ENCODE peak calls at places on chromosome 6, in six cellular contexts. One of them, this sample, is unnamed.

GRCh38 chr6:152632383-152632782 is 4.8 kb downstream of the SYNE1 start:
- DNase-seq in nephron progenitor cell: no peak
- DNase-seq in progenitor cell of endocrine pancreas: no peak
- DNase-seq in fibroblast of mammary gland: no peak
- DNase-seq in IMR-90: no peak
- DNase-seq in heart right ventricle: no peak
- DNase-seq in this sample: no peak

GRCh38 chr6:66662196-66662595 is 955.2 kb upstream of the EYS start:
- DNase-seq in nephron progenitor cell: no peak
- DNase-seq in progenitor cell of endocrine pancreas: no peak
- DNase-seq in fibroblast of mammary gland: peak
- DNase-seq in IMR-90: peak
- DNase-seq in heart right ventricle: no peak
- DNase-seq in this sample: peak

GRCh38 chr6:156564807-156565149 is 212.4 kb upstream of the ARID1B start:
- DNase-seq in nephron progenitor cell: no peak
- DNase-seq in progenitor cell of endocrine pancreas: no peak
- DNase-seq in fibroblast of mammary gland: no peak
- DNase-seq in IMR-90: no peak
- DNase-seq in heart right ventricle: no peak
- DNase-seq in this sample: no peak

GRCh38 chr6:369559-370431 is 21.8 kb upstream of the IRF4 start:
- DNase-seq in nephron progenitor cell: no peak
- DNase-seq in progenitor cell of endocrine pancreas: no peak
- DNase-seq in fibroblast of mammary gland: no peak
- DNase-seq in IMR-90: no peak
- DNase-seq in heart right ventricle: no peak
- DNase-seq in this sample: no peak

GRCh38 chr6:16639689-16640480 is 121.4 kb downstream of the ATXN1 start:
- DNase-seq in nephron progenitor cell: no peak
- DNase-seq in progenitor cell of endocrine pancreas: no peak
- DNase-seq in fibroblast of mammary gland: peak
- DNase-seq in IMR-90: peak
- DNase-seq in heart right ventricle: no peak
- DNase-seq in this sample: peak

GRCh38 chr6:111482236-111482958 is 621 bp downstream of the REV3L start:
- DNase-seq in nephron progenitor cell: peak
- DNase-seq in progenitor cell of endocrine pancreas: peak
- DNase-seq in fibroblast of mammary gland: no peak
- DNase-seq in IMR-90: peak
- DNase-seq in heart right ventricle: peak
- DNase-seq in this sample: peak

GRCh38 chr6:87396595-87397392 is 11.0 kb upstream of the CFAP206 start:
- DNase-seq in nephron progenitor cell: no peak
- DNase-seq in progenitor cell of endocrine pancreas: no peak
- DNase-seq in fibroblast of mammary gland: no peak
- DNase-seq in IMR-90: no peak
- DNase-seq in heart right ventricle: no peak
- DNase-seq in this sample: no peak

GRCh38 chr6:134267917-134268361 is 50.0 kb downstream of the SGK1 start:
- DNase-seq in nephron progenitor cell: peak
- DNase-seq in progenitor cell of endocrine pancreas: no peak
- DNase-seq in fibroblast of mammary gland: no peak
- DNase-seq in IMR-90: no peak
- DNase-seq in heart right ventricle: peak
- DNase-seq in this sample: no peak

GRCh38 chr6:37283786-37284185 is 25.8 kb upstream of the TMEM217 start:
- DNase-seq in nephron progenitor cell: no peak
- DNase-seq in progenitor cell of endocrine pancreas: no peak
- DNase-seq in fibroblast of mammary gland: no peak
- DNase-seq in IMR-90: no peak
- DNase-seq in heart right ventricle: peak
- DNase-seq in this sample: no peak

GRCh38 chr6:121479486-121480098 is 44.1 kb downstream of the GJA1 start:
- DNase-seq in nephron progenitor cell: no peak
- DNase-seq in progenitor cell of endocrine pancreas: no peak
- DNase-seq in fibroblast of mammary gland: no peak
- DNase-seq in IMR-90: no peak
- DNase-seq in heart right ventricle: no peak
- DNase-seq in this sample: no peak

GRCh38 chr6:129686941-129687627 is 22.9 kb downstream of the ARHGAP18 start:
- DNase-seq in nephron progenitor cell: no peak
- DNase-seq in progenitor cell of endocrine pancreas: no peak
- DNase-seq in fibroblast of mammary gland: peak
- DNase-seq in IMR-90: peak
- DNase-seq in heart right ventricle: no peak
- DNase-seq in this sample: peak

GRCh38 chr6:143741480-143741879 is 63.7 kb downstream of the PHACTR2 start:
- DNase-seq in nephron progenitor cell: no peak
- DNase-seq in progenitor cell of endocrine pancreas: no peak
- DNase-seq in fibroblast of mammary gland: no peak
- DNase-seq in IMR-90: no peak
- DNase-seq in heart right ventricle: no peak
- DNase-seq in this sample: no peak

GRCh38 chr6:44034931-44035345 is 92.3 kb downstream of the MRPL14 start:
- DNase-seq in nephron progenitor cell: no peak
- DNase-seq in progenitor cell of endocrine pancreas: no peak
- DNase-seq in fibroblast of mammary gland: no peak
- DNase-seq in IMR-90: no peak
- DNase-seq in heart right ventricle: no peak
- DNase-seq in this sample: no peak

GRCh38 chr6:143336446-143337152 is 113.9 kb downstream of the ADAT2 start:
- DNase-seq in nephron progenitor cell: no peak
- DNase-seq in progenitor cell of endocrine pancreas: no peak
- DNase-seq in fibroblast of mammary gland: peak
- DNase-seq in IMR-90: peak
- DNase-seq in heart right ventricle: no peak
- DNase-seq in this sample: peak

GRCh38 chr6:123802351-123802696 is 1.3 kb upstream of the NKAIN2 start:
- DNase-seq in nephron progenitor cell: no peak
- DNase-seq in progenitor cell of endocrine pancreas: no peak
- DNase-seq in fibroblast of mammary gland: no peak
- DNase-seq in IMR-90: no peak
- DNase-seq in heart right ventricle: no peak
- DNase-seq in this sample: no peak

GRCh38 chr6:29806387-29806786 is 21.2 kb upstream of the HLA-G start:
- DNase-seq in nephron progenitor cell: no peak
- DNase-seq in progenitor cell of endocrine pancreas: no peak
- DNase-seq in fibroblast of mammary gland: no peak
- DNase-seq in IMR-90: no peak
- DNase-seq in heart right ventricle: no peak
- DNase-seq in this sample: no peak
- TF ChIP-seq CTCF in nephron progenitor cell: no peak
- TF ChIP-seq CTCF in progenitor cell of endocrine pancreas: no peak
- TF ChIP-seq CTCF in fibroblast of mammary gland: no peak
- TF ChIP-seq CTCF in IMR-90: no peak
- TF ChIP-seq CTCF in heart right ventricle: no peak
- TF ChIP-seq CTCF in this sample: no peak

GRCh38 chr6:7463785-7464184 is 74.2 kb downstream of the RIOK1 start:
- DNase-seq in nephron progenitor cell: peak
- DNase-seq in progenitor cell of endocrine pancreas: no peak
- DNase-seq in fibroblast of mammary gland: peak
- DNase-seq in IMR-90: peak
- DNase-seq in heart right ventricle: no peak
- DNase-seq in this sample: no peak

GRCh38 chr6:7467007-7467897 is 74.2 kb upstream of the DSP start:
- DNase-seq in nephron progenitor cell: peak
- DNase-seq in progenitor cell of endocrine pancreas: peak
- DNase-seq in fibroblast of mammary gland: no peak
- DNase-seq in IMR-90: peak
- DNase-seq in heart right ventricle: peak
- DNase-seq in this sample: no peak

GRCh38 chr6:7471171-7471570 is 70.3 kb upstream of the DSP start:
- DNase-seq in nephron progenitor cell: no peak
- DNase-seq in progenitor cell of endocrine pancreas: no peak
- DNase-seq in fibroblast of mammary gland: no peak
- DNase-seq in IMR-90: no peak
- DNase-seq in heart right ventricle: no peak
- DNase-seq in this sample: no peak

GRCh38 chr6:7469696-7470095 is 71.8 kb upstream of the DSP start:
- DNase-seq in nephron progenitor cell: no peak
- DNase-seq in progenitor cell of endocrine pancreas: no peak
- DNase-seq in fibroblast of mammary gland: peak
- DNase-seq in IMR-90: peak
- DNase-seq in heart right ventricle: no peak
- DNase-seq in this sample: no peak

GRCh38 chr6:7468382-7469081 is 72.9 kb upstream of the DSP start:
- DNase-seq in nephron progenitor cell: no peak
- DNase-seq in progenitor cell of endocrine pancreas: no peak
- DNase-seq in fibroblast of mammary gland: peak
- DNase-seq in IMR-90: peak
- DNase-seq in heart right ventricle: peak
- DNase-seq in this sample: peak
- TF ChIP-seq CTCF in nephron progenitor cell: no peak
- TF ChIP-seq CTCF in progenitor cell of endocrine pancreas: no peak
- TF ChIP-seq CTCF in fibroblast of mammary gland: no peak
- TF ChIP-seq CTCF in IMR-90: no peak
- TF ChIP-seq CTCF in heart right ventricle: no peak
- TF ChIP-seq CTCF in this sample: no peak

DNA sequence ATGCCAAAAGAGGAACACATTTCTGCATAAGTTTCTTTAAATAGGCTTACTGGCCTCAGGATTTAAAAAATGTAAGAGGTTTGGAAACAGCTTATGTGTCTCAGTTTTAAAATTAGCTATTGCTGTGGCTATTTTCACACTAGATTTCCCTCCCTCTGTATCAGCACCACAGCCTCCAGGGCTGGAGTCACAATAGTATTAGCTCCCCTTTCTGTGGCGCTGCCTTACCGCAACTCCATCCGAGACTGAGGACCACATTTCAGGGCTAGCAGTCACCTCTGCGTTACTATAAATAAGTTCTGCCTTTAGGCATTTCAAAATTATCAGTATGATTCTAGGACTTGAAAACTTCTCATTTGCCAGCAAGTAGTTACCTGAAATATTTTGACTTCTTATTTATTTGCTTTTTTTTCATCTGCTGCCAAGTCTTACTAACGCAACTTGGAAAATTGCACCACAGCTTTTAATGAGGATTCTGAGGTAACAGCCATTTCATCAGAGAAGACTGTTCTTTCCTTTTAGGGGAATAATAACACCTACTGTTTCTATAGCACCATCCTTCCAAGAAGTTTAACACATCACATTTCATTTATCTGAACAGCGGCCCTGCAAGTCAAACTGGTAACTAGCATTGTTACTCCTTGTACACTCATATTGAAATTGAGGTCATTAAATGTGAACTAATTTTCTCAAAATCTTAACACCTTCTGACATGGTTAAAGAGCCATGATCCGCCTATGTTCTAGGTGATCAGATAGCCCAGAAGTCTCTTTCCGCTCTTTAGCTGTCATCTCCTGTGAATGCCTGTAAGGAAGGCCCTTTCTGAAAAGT is 105.9 kb downstream of the GJA10 start:
- DNase-seq in nephron progenitor cell: no peak
- DNase-seq in progenitor cell of endocrine pancreas: no peak
- DNase-seq in fibroblast of mammary gland: no peak
- DNase-seq in IMR-90: no peak
- DNase-seq in heart right ventricle: peak
- DNase-seq in this sample: no peak
- TF ChIP-seq CTCF in nephron progenitor cell: no peak
- TF ChIP-seq CTCF in progenitor cell of endocrine pancreas: no peak
- TF ChIP-seq CTCF in fibroblast of mammary gland: no peak
- TF ChIP-seq CTCF in IMR-90: no peak
- TF ChIP-seq CTCF in heart right ventricle: no peak
- TF ChIP-seq CTCF in this sample: no peak

DNA sequence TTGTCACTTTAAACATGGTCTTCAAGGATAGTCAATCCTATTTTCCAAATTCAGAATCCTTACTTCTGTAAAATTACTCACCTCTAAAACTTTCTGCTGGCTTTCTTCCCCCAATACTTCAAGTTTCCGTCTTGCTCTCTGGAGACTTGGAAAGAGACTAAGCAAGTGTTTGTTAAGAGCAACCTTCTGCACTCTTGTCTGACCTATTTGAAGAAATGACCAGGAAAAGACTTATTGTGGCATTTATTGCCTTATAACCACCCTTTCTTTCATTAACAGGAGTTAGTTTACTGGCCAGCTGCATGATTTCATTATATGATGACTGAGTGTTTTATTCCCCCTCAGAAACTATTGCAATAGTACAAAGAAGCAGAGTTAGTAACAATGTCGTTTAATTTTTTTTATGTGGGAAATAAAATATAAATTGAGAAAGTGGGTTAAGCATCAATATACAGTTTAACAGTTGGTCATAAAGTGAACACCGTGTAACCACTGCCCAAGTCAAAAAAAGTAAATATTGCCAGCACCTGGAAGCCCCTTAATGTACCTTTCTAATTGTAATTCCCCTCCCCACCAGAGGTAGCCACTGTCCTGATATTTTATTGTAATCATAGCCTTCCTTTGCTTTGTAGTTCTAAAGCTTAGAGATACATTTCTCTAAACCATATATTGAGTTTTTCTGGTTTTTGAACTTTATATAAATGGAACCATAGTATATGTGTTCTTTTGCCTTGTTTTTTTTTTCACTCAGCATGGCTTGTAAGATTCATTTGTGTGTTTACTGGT is 180.7 kb downstream of the TBC1D7 start:
- DNase-seq in nephron progenitor cell: no peak
- DNase-seq in progenitor cell of endocrine pancreas: no peak
- DNase-seq in fibroblast of mammary gland: no peak
- DNase-seq in IMR-90: no peak
- DNase-seq in heart right ventricle: no peak
- DNase-seq in this sample: no peak
- TF ChIP-seq CTCF in nephron progenitor cell: peak
- TF ChIP-seq CTCF in progenitor cell of endocrine pancreas: no peak
- TF ChIP-seq CTCF in fibroblast of mammary gland: no peak
- TF ChIP-seq CTCF in IMR-90: no peak
- TF ChIP-seq CTCF in heart right ventricle: no peak
- TF ChIP-seq CTCF in this sample: no peak

GRCh38 chr6:50984135-50984534 is 165.5 kb downstream of the TFAP2B start:
- DNase-seq in nephron progenitor cell: no peak
- DNase-seq in progenitor cell of endocrine pancreas: no peak
- DNase-seq in fibroblast of mammary gland: no peak
- DNase-seq in IMR-90: no peak
- DNase-seq in heart right ventricle: no peak
- DNase-seq in this sample: no peak

GRCh38 chr6:50989123-50989522 is 170.5 kb downstream of the TFAP2B start:
- DNase-seq in nephron progenitor cell: no peak
- DNase-seq in progenitor cell of endocrine pancreas: no peak
- DNase-seq in fibroblast of mammary gland: no peak
- DNase-seq in IMR-90: no peak
- DNase-seq in heart right ventricle: no peak
- DNase-seq in this sample: no peak

GRCh38 chr6:50990750-50991446 is 172.2 kb downstream of the TFAP2B start:
- DNase-seq in nephron progenitor cell: no peak
- DNase-seq in progenitor cell of endocrine pancreas: no peak
- DNase-seq in fibroblast of mammary gland: peak
- DNase-seq in IMR-90: no peak
- DNase-seq in heart right ventricle: no peak
- DNase-seq in this sample: peak

GRCh38 chr6:50992232-50992631 is 173.6 kb downstream of the TFAP2B start:
- DNase-seq in nephron progenitor cell: no peak
- DNase-seq in progenitor cell of endocrine pancreas: no peak
- DNase-seq in fibroblast of mammary gland: no peak
- DNase-seq in IMR-90: no peak
- DNase-seq in heart right ventricle: no peak
- DNase-seq in this sample: no peak

GRCh38 chr6:50986319-50986718 is 167.6 kb downstream of the TFAP2B start:
- DNase-seq in nephron progenitor cell: no peak
- DNase-seq in progenitor cell of endocrine pancreas: no peak
- DNase-seq in fibroblast of mammary gland: no peak
- DNase-seq in IMR-90: no peak
- DNase-seq in heart right ventricle: no peak
- DNase-seq in this sample: no peak
- TF ChIP-seq CTCF in nephron progenitor cell: no peak
- TF ChIP-seq CTCF in progenitor cell of endocrine pancreas: no peak
- TF ChIP-seq CTCF in fibroblast of mammary gland: no peak
- TF ChIP-seq CTCF in IMR-90: no peak
- TF ChIP-seq CTCF in heart right ventricle: no peak
- TF ChIP-seq CTCF in this sample: no peak

GRCh38 chr6:45226081-45226480 is 102.0 kb upstream of the RUNX2 start:
- DNase-seq in nephron progenitor cell: no peak
- DNase-seq in progenitor cell of endocrine pancreas: no peak
- DNase-seq in fibroblast of mammary gland: no peak
- DNase-seq in IMR-90: no peak
- DNase-seq in heart right ventricle: no peak
- DNase-seq in this sample: no peak
- TF ChIP-seq CTCF in nephron progenitor cell: no peak
- TF ChIP-seq CTCF in progenitor cell of endocrine pancreas: no peak
- TF ChIP-seq CTCF in fibroblast of mammary gland: no peak
- TF ChIP-seq CTCF in IMR-90: peak
- TF ChIP-seq CTCF in heart right ventricle: no peak
- TF ChIP-seq CTCF in this sample: peak

This sample was measured in astrocyte of the spinal cord.